ENCODE peak calls at places on chromosomes 5 and 9, in six cellular contexts. One of them, this sample, is unnamed.

GRCh38 chr5:80220268-80220897 is 35.5 kb downstream of the SERINC5 start:
- DNase-seq in OCI-LY7: no peak
- DNase-seq in suprapubic skin: no peak
- DNase-seq in CD8-positive, alpha-beta T cell: no peak
- DNase-seq in uterus: no peak
- DNase-seq in tibial artery: no peak
- DNase-seq in this sample: no peak

GRCh38 chr5:139014726-139015125 is 139.6 kb upstream of the LRRTM2 start:
- DNase-seq in OCI-LY7: no peak
- DNase-seq in suprapubic skin: no peak
- DNase-seq in CD8-positive, alpha-beta T cell: no peak
- DNase-seq in uterus: no peak
- DNase-seq in tibial artery: no peak
- DNase-seq in this sample: no peak

GRCh38 chr5:77871946-77872345 is 95.8 kb upstream of the TBCA start:
- DNase-seq in OCI-LY7: no peak
- DNase-seq in suprapubic skin: no peak
- DNase-seq in CD8-positive, alpha-beta T cell: no peak
- DNase-seq in uterus: no peak
- DNase-seq in tibial artery: no peak
- DNase-seq in this sample: no peak

GRCh38 chr5:179605026-179605833 is 18.2 kb downstream of the HNRNPH1 start:
- DNase-seq in OCI-LY7: no peak
- DNase-seq in suprapubic skin: peak; percentile 68
- DNase-seq in CD8-positive, alpha-beta T cell: no peak
- DNase-seq in uterus: no peak
- DNase-seq in tibial artery: peak; percentile 38
- DNase-seq in this sample: no peak

GRCh38 chr5:6338871-6339270 is 39.5 kb downstream of the MED10 start:
- DNase-seq in OCI-LY7: no peak
- DNase-seq in suprapubic skin: no peak
- DNase-seq in CD8-positive, alpha-beta T cell: no peak
- DNase-seq in uterus: no peak
- DNase-seq in tibial artery: no peak
- DNase-seq in this sample: no peak

GRCh38 chr5:137751869-137752491 is 2.2 kb downstream of the HNRNPA0 start:
- DNase-seq in OCI-LY7: peak; percentile 57
- DNase-seq in suprapubic skin: no peak
- DNase-seq in CD8-positive, alpha-beta T cell: no peak
- DNase-seq in uterus: peak; percentile 40
- DNase-seq in tibial artery: no peak
- DNase-seq in this sample: peak; percentile 75

GRCh38 chr5:107669543-107670027 is 1.2 kb downstream of the EFNA5 start:
- DNase-seq in OCI-LY7: no peak
- DNase-seq in suprapubic skin: peak; percentile 83
- DNase-seq in CD8-positive, alpha-beta T cell: no peak
- DNase-seq in uterus: no peak
- DNase-seq in tibial artery: peak; percentile 67
- DNase-seq in this sample: peak; percentile 44

GRCh38 chr9:3441197-3441816 is 84.5 kb downstream of the RFX3 start:
- DNase-seq in OCI-LY7: peak; percentile 74
- DNase-seq in suprapubic skin: no peak
- DNase-seq in CD8-positive, alpha-beta T cell: no peak
- DNase-seq in uterus: no peak
- DNase-seq in tibial artery: no peak
- DNase-seq in this sample: peak; percentile 4

GRCh38 chr9:110578896-110579752 is at the start of gene SVEP1:
- DNase-seq in OCI-LY7: no peak
- DNase-seq in suprapubic skin: no peak
- DNase-seq in CD8-positive, alpha-beta T cell: no peak
- DNase-seq in uterus: peak; percentile 31
- DNase-seq in tibial artery: peak; percentile 71
- DNase-seq in this sample: peak; percentile 35

GRCh38 chr5:169299651-169300467 is 1.1 kb downstream of the SLIT3 start:
- DNase-seq in OCI-LY7: no peak
- DNase-seq in suprapubic skin: no peak
- DNase-seq in CD8-positive, alpha-beta T cell: no peak
- DNase-seq in uterus: no peak
- DNase-seq in tibial artery: no peak
- DNase-seq in this sample: no peak

GRCh38 chr5:38305148-38305547 is 46.8 kb downstream of the EGFLAM start:
- DNase-seq in OCI-LY7: no peak
- DNase-seq in suprapubic skin: no peak
- DNase-seq in CD8-positive, alpha-beta T cell: no peak
- DNase-seq in uterus: no peak
- DNase-seq in tibial artery: no peak
- DNase-seq in this sample: no peak

GRCh38 chr9:136687721-136688223 is 515 bp upstream of the AGPAT2 start:
- DNase-seq in OCI-LY7: no peak
- DNase-seq in suprapubic skin: no peak
- DNase-seq in CD8-positive, alpha-beta T cell: no peak
- DNase-seq in uterus: no peak
- DNase-seq in tibial artery: no peak
- DNase-seq in this sample: no peak

GRCh38 chr9:135704366-135704947 is 2.5 kb downstream of the KCNT1 start:
- DNase-seq in OCI-LY7: no peak
- DNase-seq in suprapubic skin: no peak
- DNase-seq in CD8-positive, alpha-beta T cell: no peak
- DNase-seq in uterus: no peak
- DNase-seq in tibial artery: no peak
- DNase-seq in this sample: no peak

GRCh38 chr9:36136277-36136893 is at the start of gene GLIPR2:
- DNase-seq in OCI-LY7: no peak
- DNase-seq in suprapubic skin: peak; percentile 84
- DNase-seq in CD8-positive, alpha-beta T cell: peak; percentile 68
- DNase-seq in uterus: peak; percentile 76
- DNase-seq in tibial artery: peak; percentile 92
- DNase-seq in this sample: peak; percentile 64

GRCh38 chr9:82127993-82128710 is 139.6 kb downstream of the SPATA31D1 start:
- DNase-seq in OCI-LY7: peak; percentile 95
- DNase-seq in suprapubic skin: no peak
- DNase-seq in CD8-positive, alpha-beta T cell: no peak
- DNase-seq in uterus: no peak
- DNase-seq in tibial artery: no peak
- DNase-seq in this sample: no peak

GRCh38 chr9:122056484-122056883 is 36.6 kb downstream of the TTLL11 start:
- DNase-seq in OCI-LY7: no peak
- DNase-seq in suprapubic skin: no peak
- DNase-seq in CD8-positive, alpha-beta T cell: no peak
- DNase-seq in uterus: no peak
- DNase-seq in tibial artery: no peak
- DNase-seq in this sample: no peak

GRCh38 chr5:157026789-157027424 is 32.0 kb downstream of the HAVCR1 start:
- DNase-seq in OCI-LY7: peak; percentile 64
- DNase-seq in suprapubic skin: no peak
- DNase-seq in CD8-positive, alpha-beta T cell: no peak
- DNase-seq in uterus: no peak
- DNase-seq in tibial artery: no peak
- DNase-seq in this sample: no peak

GRCh38 chr5:129496410-129496809 is 36.3 kb downstream of the ADAMTS19 start:
- DNase-seq in OCI-LY7: no peak
- DNase-seq in suprapubic skin: no peak
- DNase-seq in CD8-positive, alpha-beta T cell: no peak
- DNase-seq in uterus: no peak
- DNase-seq in tibial artery: no peak
- DNase-seq in this sample: no peak

GRCh38 chr9:38228331-38229122 is 159.5 kb upstream of the SHB start:
- DNase-seq in OCI-LY7: peak; percentile 27
- DNase-seq in suprapubic skin: no peak
- DNase-seq in CD8-positive, alpha-beta T cell: no peak
- DNase-seq in uterus: no peak
- DNase-seq in tibial artery: no peak
- DNase-seq in this sample: no peak

GRCh38 chr5:85545129-85545528 is 1072.6 kb upstream of the COX7C start:
- DNase-seq in OCI-LY7: no peak
- DNase-seq in suprapubic skin: no peak
- DNase-seq in CD8-positive, alpha-beta T cell: no peak
- DNase-seq in uterus: no peak
- DNase-seq in tibial artery: no peak
- DNase-seq in this sample: no peak

GRCh38 chr5:53335115-53335514 is 145.3 kb upstream of the FST start:
- DNase-seq in OCI-LY7: no peak
- DNase-seq in suprapubic skin: no peak
- DNase-seq in CD8-positive, alpha-beta T cell: no peak
- DNase-seq in uterus: no peak
- DNase-seq in tibial artery: no peak
- DNase-seq in this sample: no peak

GRCh38 chr5:53331463-53331862 is 149.0 kb upstream of the FST start:
- DNase-seq in OCI-LY7: no peak
- DNase-seq in suprapubic skin: no peak
- DNase-seq in CD8-positive, alpha-beta T cell: no peak
- DNase-seq in uterus: no peak
- DNase-seq in tibial artery: no peak
- DNase-seq in this sample: no peak

GRCh38 chr5:53333160-53333559 is 147.3 kb upstream of the FST start:
- DNase-seq in OCI-LY7: no peak
- DNase-seq in suprapubic skin: no peak
- DNase-seq in CD8-positive, alpha-beta T cell: no peak
- DNase-seq in uterus: no peak
- DNase-seq in tibial artery: no peak
- DNase-seq in this sample: no peak

GRCh38 chr5:53337827-53338226 is 142.6 kb upstream of the FST start:
- DNase-seq in OCI-LY7: no peak
- DNase-seq in suprapubic skin: no peak
- DNase-seq in CD8-positive, alpha-beta T cell: no peak
- DNase-seq in uterus: no peak
- DNase-seq in tibial artery: no peak
- DNase-seq in this sample: no peak

GRCh38 chr5:53334431-53334941 is 145.9 kb upstream of the FST start:
- DNase-seq in OCI-LY7: no peak
- DNase-seq in suprapubic skin: no peak
- DNase-seq in CD8-positive, alpha-beta T cell: no peak
- DNase-seq in uterus: no peak
- DNase-seq in tibial artery: no peak
- DNase-seq in this sample: no peak
- H3K4me1 ChIP-seq in OCI-LY7: no peaks in the 10 kb centered on the region
- H3K4me1 ChIP-seq in suprapubic skin: peaks cover 21% of the 10 kb centered on the region
- H3K4me1 ChIP-seq in CD8-positive, alpha-beta T cell: no peaks in the 10 kb centered on the region
- H3K4me1 ChIP-seq in uterus: no peaks in the 10 kb centered on the region
- H3K4me1 ChIP-seq in tibial artery: peaks cover 21% of the 10 kb centered on the region
- H3K4me1 ChIP-seq in this sample: peaks cover 29% of the 10 kb centered on the region

GRCh38 chr9:89494199-89494598 is 3.7 kb downstream of the SEMA4D start:
- DNase-seq in OCI-LY7: no peak
- DNase-seq in suprapubic skin: no peak
- DNase-seq in CD8-positive, alpha-beta T cell: no peak
- DNase-seq in uterus: no peak
- DNase-seq in tibial artery: no peak
- DNase-seq in this sample: no peak

GRCh38 chr9:89496645-89497044 is 1.3 kb downstream of the SEMA4D start:
- DNase-seq in OCI-LY7: no peak
- DNase-seq in suprapubic skin: no peak
- DNase-seq in CD8-positive, alpha-beta T cell: no peak
- DNase-seq in uterus: no peak
- DNase-seq in tibial artery: no peak
- DNase-seq in this sample: no peak

GRCh38 chr9:89497181-89497963 is 541 bp downstream of the SEMA4D start:
- DNase-seq in OCI-LY7: peak; percentile 64
- DNase-seq in suprapubic skin: no peak
- DNase-seq in CD8-positive, alpha-beta T cell: no peak
- DNase-seq in uterus: no peak
- DNase-seq in tibial artery: no peak
- DNase-seq in this sample: no peak

GRCh38 chr9:89497978-89498844 is at the start of gene SEMA4D:
- DNase-seq in OCI-LY7: peak; percentile 67
- DNase-seq in suprapubic skin: no peak
- DNase-seq in CD8-positive, alpha-beta T cell: peak; percentile 40
- DNase-seq in uterus: peak; percentile 83
- DNase-seq in tibial artery: peak; percentile 76
- DNase-seq in this sample: no peak

GRCh38 chr9:89495824-89496555 is 1.9 kb downstream of the SEMA4D start:
- DNase-seq in OCI-LY7: no peak
- DNase-seq in suprapubic skin: no peak
- DNase-seq in CD8-positive, alpha-beta T cell: no peak
- DNase-seq in uterus: no peak
- DNase-seq in tibial artery: no peak
- DNase-seq in this sample: no peak
- H3K4me3 ChIP-seq in OCI-LY7: peak overlapping the region; percentile 83
- H3K4me3 ChIP-seq in suprapubic skin: peak overlapping the region; percentile 70
- H3K4me3 ChIP-seq in CD8-positive, alpha-beta T cell: peak overlapping the region; percentile 82
- H3K4me3 ChIP-seq in uterus: no peak overlapping the region
- H3K4me3 ChIP-seq in tibial artery: no peak overlapping the region
- H3K4me3 ChIP-seq in this sample: no peak overlapping the region

GRCh38 chr5:151221574-151221973 is 2.3 kb downstream of the CCDC69 start:
- DNase-seq in OCI-LY7: no peak
- DNase-seq in suprapubic skin: no peak
- DNase-seq in CD8-positive, alpha-beta T cell: no peak
- DNase-seq in uterus: no peak
- DNase-seq in tibial artery: no peak
- DNase-seq in this sample: no peak

GRCh38 chr5:151223447-151224264 is at the start of gene CCDC69:
- DNase-seq in OCI-LY7: peak; percentile 79
- DNase-seq in suprapubic skin: no peak
- DNase-seq in CD8-positive, alpha-beta T cell: peak; percentile 43
- DNase-seq in uterus: peak; percentile 76
- DNase-seq in tibial artery: peak; percentile 88
- DNase-seq in this sample: peak; percentile 67

GRCh38 chr5:151224372-151224771 is 480 bp upstream of the CCDC69 start:
- DNase-seq in OCI-LY7: peak; percentile 83
- DNase-seq in suprapubic skin: no peak
- DNase-seq in CD8-positive, alpha-beta T cell: no peak
- DNase-seq in uterus: no peak
- DNase-seq in tibial artery: no peak
- DNase-seq in this sample: no peak

GRCh38 chr5:151222769-151223446 is 984 bp downstream of the CCDC69 start:
- DNase-seq in OCI-LY7: peak; percentile 23
- DNase-seq in suprapubic skin: no peak
- DNase-seq in CD8-positive, alpha-beta T cell: no peak
- DNase-seq in uterus: peak; percentile 57
- DNase-seq in tibial artery: peak; percentile 80
- DNase-seq in this sample: no peak

DNA sequence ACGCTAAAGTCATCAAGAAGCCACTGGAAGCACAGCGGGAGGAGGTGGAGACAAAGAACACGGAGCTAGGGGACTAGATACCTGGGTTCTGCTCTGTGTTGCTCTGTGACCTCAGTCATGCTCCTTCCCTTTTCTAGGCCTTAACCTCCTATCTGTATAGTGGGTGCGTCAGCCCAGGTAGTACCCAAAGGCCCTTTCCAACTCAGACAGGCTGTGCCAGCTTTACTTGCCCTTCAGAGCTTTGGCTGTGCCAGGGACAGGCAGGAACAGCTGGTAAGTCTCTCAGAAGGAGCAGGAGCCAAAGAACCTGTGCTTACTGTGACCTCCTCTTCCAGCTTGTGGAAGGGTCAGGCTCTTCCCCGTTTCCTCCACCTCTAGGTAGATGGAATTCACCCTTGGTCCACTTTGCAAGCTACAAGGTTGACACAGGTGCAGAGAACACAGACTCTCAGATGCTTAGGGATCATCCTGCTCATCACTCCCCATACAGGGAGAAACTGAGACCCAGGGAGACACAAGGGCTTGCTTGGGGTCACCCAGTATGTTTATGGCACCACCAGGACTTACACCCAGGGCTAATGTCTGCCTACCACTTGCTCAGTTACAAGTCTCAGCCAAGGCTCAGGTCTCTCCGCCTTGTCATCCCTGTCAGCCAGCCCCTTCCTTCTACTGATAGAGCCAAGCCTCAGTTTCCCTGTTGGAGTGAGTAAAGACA is 1.7 kb downstream of the CCDC69 start:
- DNase-seq in OCI-LY7: no peak
- DNase-seq in suprapubic skin: no peak
- DNase-seq in CD8-positive, alpha-beta T cell: no peak
- DNase-seq in uterus: no peak
- DNase-seq in tibial artery: peak; percentile 31
- DNase-seq in this sample: no peak
- H3K27ac ChIP-seq in OCI-LY7: peak overlapping the region; percentile 98
- H3K27ac ChIP-seq in suprapubic skin: no peak overlapping the region
- H3K27ac ChIP-seq in CD8-positive, alpha-beta T cell: peak overlapping the region; percentile 69
- H3K27ac ChIP-seq in uterus: peak overlapping the region; percentile 90
- H3K27ac ChIP-seq in tibial artery: peak overlapping the region; percentile 83
- H3K27ac ChIP-seq in this sample: no peak overlapping the region

GRCh38 chr5:143338658-143339366 is 64.7 kb downstream of the NR3C1 start:
- DNase-seq in OCI-LY7: no peak
- DNase-seq in suprapubic skin: no peak
- DNase-seq in CD8-positive, alpha-beta T cell: no peak
- DNase-seq in uterus: no peak
- DNase-seq in tibial artery: no peak
- DNase-seq in this sample: no peak
- H3K4me1 ChIP-seq in OCI-LY7: no peaks in the 10 kb centered on the region
- H3K4me1 ChIP-seq in suprapubic skin: peaks cover 23% of the 10 kb centered on the region
- H3K4me1 ChIP-seq in CD8-positive, alpha-beta T cell: no peaks in the 10 kb centered on the region
- H3K4me1 ChIP-seq in uterus: peaks cover 6% of the 10 kb centered on the region
- H3K4me1 ChIP-seq in tibial artery: peaks cover 61% of the 10 kb centered on the region
- H3K4me1 ChIP-seq in this sample: peaks cover 44% of the 10 kb centered on the region